ENCODE peak calls at places on chromosomes 5 and 9, in seven cellular contexts. N, H, K, I, E, S and F are unnamed samples.

GRCh38 chr9:133763272-133764183 is 25.4 kb upstream of the SARDH start:
- DNase-seq in N (no peak), H (no peak), K (no peak), I (no peak), E (no peak), S (no peak), F (no peak)

GRCh38 chr9:93119953-93120845 is 13.9 kb downstream of the NINJ1 start:
- DNase-seq in N (peak), H (peak), K (peak), I (no peak), E (peak), S (no peak), F (no peak)

GRCh38 chr5:122377023-122377422 is 65.0 kb downstream of the SNCAIP start:
- DNase-seq in N (no peak), H (no peak), K (no peak), I (no peak), E (no peak), S (no peak), F (no peak)

GRCh38 chr5:80967500-80968181 is 7.5 kb downstream of the RASGRF2 start:
- DNase-seq in N (no peak), H (no peak), K (no peak), I (no peak), E (peak), S (no peak), F (no peak)

GRCh38 chr5:100777680-100778281 is 125.3 kb downstream of the ST8SIA4 start:
- DNase-seq in N (no peak), H (no peak), K (peak), I (no peak), E (peak), S (no peak), F (no peak)

GRCh38 chr9:105037139-105037538 is 109.2 kb upstream of the ABCA1 start:
- DNase-seq in N (no peak), H (no peak), K (no peak), I (no peak), E (no peak), S (no peak), F (no peak)

GRCh38 chr5:62046191-62046590 is 259.8 kb upstream of the KIF2A start:
- DNase-seq in N (no peak), H (no peak), K (no peak), I (no peak), E (no peak), S (no peak), F (no peak)

GRCh38 chr5:125987677-125988255 is 435.4 kb upstream of the GRAMD2B start:
- DNase-seq in N (no peak), H (no peak), K (no peak), I (peak), E (no peak), S (no peak), F (no peak)

GRCh38 chr5:125657936-125658335 is 765.3 kb upstream of the GRAMD2B start:
- DNase-seq in N (no peak), H (no peak), K (no peak), I (no peak), E (no peak), S (no peak), F (no peak)

GRCh38 chr5:131386779-131387178 is 122.9 kb downstream of the CDC42SE2 start:
- DNase-seq in N (no peak), H (no peak), K (no peak), I (peak), E (peak), S (no peak), F (no peak)

GRCh38 chr9:11016081-11016480 is 403.3 kb upstream of the PTPRD start:
- DNase-seq in N (no peak), H (no peak), K (no peak), I (no peak), E (peak), S (no peak), F (no peak)

GRCh38 chr5:103232393-103232999 is 26.1 kb upstream of the MACIR start:
- DNase-seq in N (no peak), H (no peak), K (no peak), I (peak), E (peak), S (no peak), F (peak)

GRCh38 chr5:180689071-180689694 is 39.8 kb upstream of the FLT4 start:
- DNase-seq in N (no peak), H (no peak), K (no peak), I (no peak), E (no peak), S (no peak), F (no peak)

GRCh38 chr9:21696411-21696865 is 106.0 kb upstream of the MTAP start:
- DNase-seq in N (no peak), H (no peak), K (no peak), I (no peak), E (no peak), S (no peak), F (no peak)

GRCh38 chr9:135580664-135581380 is 19.3 kb downstream of the PAEP start:
- DNase-seq in N (no peak), H (no peak), K (no peak), I (no peak), E (no peak), S (no peak), F (no peak)

GRCh38 chr5:14476791-14477435 is 104.7 kb upstream of the OTULINL start:
- DNase-seq in N (no peak), H (no peak), K (no peak), I (no peak), E (peak), S (no peak), F (no peak)

GRCh38 chr5:137078171-137078665 is 420.9 kb downstream of the SPOCK1 start:
- DNase-seq in N (no peak), H (no peak), K (no peak), I (peak), E (peak), S (no peak), F (peak)

GRCh38 chr9:137832830-137833590 is 44.6 kb upstream of the CACNA1B start:
- DNase-seq in N (no peak), H (no peak), K (no peak), I (no peak), E (no peak), S (no peak), F (no peak)

GRCh38 chr5:145499483-145499882 is 335.7 kb downstream of the PRELID2 start:
- DNase-seq in N (no peak), H (no peak), K (no peak), I (no peak), E (no peak), S (no peak), F (no peak)

GRCh38 chr9:14315754-14316573 is 2.0 kb upstream of the NFIB start:
- DNase-seq in N (no peak), H (peak), K (no peak), I (no peak), E (peak), S (no peak), F (peak)

GRCh38 chr9:128913048-128913900 is 7.5 kb upstream of the PHYHD1 start:
- DNase-seq in N (no peak), H (no peak), K (no peak), I (no peak), E (no peak), S (no peak), F (no peak)

GRCh38 chr5:38533286-38534121 is 22.9 kb downstream of the LIFR start:
- DNase-seq in N (no peak), H (no peak), K (no peak), I (peak), E (no peak), S (no peak), F (peak)

GRCh38 chr9:36207016-36207415 is 16.3 kb downstream of the CLTA start:
- DNase-seq in N (no peak), H (no peak), K (no peak), I (no peak), E (no peak), S (no peak), F (no peak)

GRCh38 chr5:93311825-93312224 is 269.2 kb downstream of the NR2F1-AS1 start:
- DNase-seq in N (no peak), H (no peak), K (no peak), I (no peak), E (no peak), S (no peak), F (no peak)

GRCh38 chr5:77210091-77211012 is at the start of gene PDE8B:
- DNase-seq in N (no peak), H (no peak), K (peak), I (peak), E (no peak), S (no peak), F (peak)

GRCh38 chr9:28868224-28868623 is 1294.9 kb upstream of the C9orf72 start:
- DNase-seq in N (no peak), H (no peak), K (no peak), I (no peak), E (no peak), S (no peak), F (no peak)

GRCh38 chr9:133142657-133143592 is 20.8 kb downstream of the GBGT1 start:
- DNase-seq in N (no peak), H (peak), K (peak), I (no peak), E (no peak), S (no peak), F (no peak)

GRCh38 chr5:30539004-30539634 is 654.4 kb upstream of the CDH6 start:
- DNase-seq in N (no peak), H (no peak), K (no peak), I (no peak), E (peak), S (no peak), F (no peak)

GRCh38 chr5:160507181-160507811 is 85.6 kb downstream of the PTTG1 start:
- DNase-seq in N (no peak), H (no peak), K (peak), I (no peak), E (peak), S (no peak), F (no peak)

GRCh38 chr5:13354611-13355010 is 589.9 kb downstream of the DNAH5 start:
- DNase-seq in N (no peak), H (no peak), K (no peak), I (no peak), E (peak), S (no peak), F (no peak)

GRCh38 chr5:111859031-111859430 is 102.0 kb upstream of the NREP start:
- DNase-seq in N (no peak), H (no peak), K (no peak), I (no peak), E (no peak), S (no peak), F (no peak)

GRCh38 chr9:124894741-124895170 is 32.8 kb downstream of the ARPC5L start:
- DNase-seq in N (no peak), H (peak), K (no peak), I (no peak), E (peak), S (no peak), F (peak)

GRCh38 chr9:107684224-107684623 is 194.7 kb upstream of the KLF4 start:
- DNase-seq in N (no peak), H (no peak), K (no peak), I (no peak), E (no peak), S (no peak), F (no peak)

GRCh38 chr9:35071814-35072460 is 488 bp downstream of the VCP start:
- DNase-seq in N (peak), H (peak), K (peak), I (peak), E (peak), S (peak), F (peak)